ENCODE peak calls at places on chromosome 15, in nine cellular contexts. One of them, this sample, is unnamed.
A peak's percentile ranks its signal among the peaks of the same experiment; 100 is the strongest.

GRCh38 chr15:99429681-99430081 is 136.1 kb upstream of the MEF2A start:
- DNase-seq in GM12892: no peak
- DNase-seq in CD8-positive, alpha-beta memory T cell: no peak
- DNase-seq in HuH-7: no peak
- DNase-seq in stimulated activated naive CD8-positive, alpha-beta T cell treated with anti-CD3 and anti-CD28 coated beads, Interleukin-15, Interleukin-2, amounts not matched to agents 100 U/mL and 50 U/mL, for 24 hours: no peak
- DNase-seq in cardiac fibroblast: no peak
- DNase-seq in brain microvascular endothelial cell: no peak
- DNase-seq in activated T-cell treated with anti-CD3 and anti-CD28 coated beads, Interleukin-2, amount 50 U/mL, for 24 hours: no peak
- DNase-seq in gastrocnemius medialis: no peak
- DNase-seq in this sample: no peak

GRCh38 chr15:70271422-70272088 is 173.8 kb upstream of the TLE3 start:
- DNase-seq in GM12892: no peak
- DNase-seq in gastrocnemius medialis: peak; percentile 72
- DNase-seq in stimulated activated naive CD8-positive, alpha-beta T cell treated with anti-CD3 and anti-CD28 coated beads, Interleukin-15, Interleukin-2, amounts not matched to agents 100 U/mL and 50 U/mL, for 24 hours: no peak
- DNase-seq in HuH-7: peak; percentile 42
- DNase-seq in CD8-positive, alpha-beta memory T cell: no peak
- DNase-seq in brain microvascular endothelial cell: peak; percentile 98
- DNase-seq in activated T-cell treated with anti-CD3 and anti-CD28 coated beads, Interleukin-2, amount 50 U/mL, for 24 hours: no peak
- DNase-seq in cardiac fibroblast: peak; percentile 97
- DNase-seq in this sample: peak; percentile 92

GRCh38 chr15:56532766-56533455 is 68.0 kb upstream of the MNS1 start:
- DNase-seq in stimulated activated naive CD8-positive, alpha-beta T cell treated with anti-CD3 and anti-CD28 coated beads, Interleukin-15, Interleukin-2, amounts not matched to agents 100 U/mL and 50 U/mL, for 24 hours: no peak
- DNase-seq in cardiac fibroblast: no peak
- DNase-seq in brain microvascular endothelial cell: no peak
- DNase-seq in GM12892: no peak
- DNase-seq in HuH-7: no peak
- DNase-seq in activated T-cell treated with anti-CD3 and anti-CD28 coated beads, Interleukin-2, amount 50 U/mL, for 24 hours: no peak
- DNase-seq in gastrocnemius medialis: no peak
- DNase-seq in CD8-positive, alpha-beta memory T cell: no peak
- DNase-seq in this sample: no peak

GRCh38 chr15:101445562-101446526 is 43.7 kb downstream of the PCSK6 start:
- DNase-seq in HuH-7: peak; percentile 80
- DNase-seq in activated T-cell treated with anti-CD3 and anti-CD28 coated beads, Interleukin-2, amount 50 U/mL, for 24 hours: no peak
- DNase-seq in cardiac fibroblast: peak; percentile 83
- DNase-seq in brain microvascular endothelial cell: peak; percentile 65
- DNase-seq in GM12892: no peak
- DNase-seq in gastrocnemius medialis: peak; percentile 71
- DNase-seq in stimulated activated naive CD8-positive, alpha-beta T cell treated with anti-CD3 and anti-CD28 coated beads, Interleukin-15, Interleukin-2, amounts not matched to agents 100 U/mL and 50 U/mL, for 24 hours: no peak
- DNase-seq in CD8-positive, alpha-beta memory T cell: no peak
- DNase-seq in this sample: no peak

GRCh38 chr15:69713726-69714559 is 261.3 kb downstream of the RPLP1 start:
- DNase-seq in brain microvascular endothelial cell: no peak
- DNase-seq in cardiac fibroblast: no peak
- DNase-seq in activated T-cell treated with anti-CD3 and anti-CD28 coated beads, Interleukin-2, amount 50 U/mL, for 24 hours: peak; percentile 64
- DNase-seq in GM12892: peak; percentile 41
- DNase-seq in gastrocnemius medialis: no peak
- DNase-seq in stimulated activated naive CD8-positive, alpha-beta T cell treated with anti-CD3 and anti-CD28 coated beads, Interleukin-15, Interleukin-2, amounts not matched to agents 100 U/mL and 50 U/mL, for 24 hours: peak; percentile 72
- DNase-seq in CD8-positive, alpha-beta memory T cell: peak; percentile 91
- DNase-seq in HuH-7: no peak
- DNase-seq in this sample: no peak

GRCh38 chr15:67331676-67332075 is 77.1 kb downstream of the IQCH start:
- DNase-seq in HuH-7: no peak
- DNase-seq in GM12892: no peak
- DNase-seq in activated T-cell treated with anti-CD3 and anti-CD28 coated beads, Interleukin-2, amount 50 U/mL, for 24 hours: no peak
- DNase-seq in CD8-positive, alpha-beta memory T cell: no peak
- DNase-seq in cardiac fibroblast: peak; percentile 21
- DNase-seq in gastrocnemius medialis: no peak
- DNase-seq in stimulated activated naive CD8-positive, alpha-beta T cell treated with anti-CD3 and anti-CD28 coated beads, Interleukin-15, Interleukin-2, amounts not matched to agents 100 U/mL and 50 U/mL, for 24 hours: no peak
- DNase-seq in brain microvascular endothelial cell: no peak
- DNase-seq in this sample: no peak

GRCh38 chr15:88791637-88792036 is 11.6 kb upstream of the ACAN start:
- DNase-seq in cardiac fibroblast: peak; percentile 34
- DNase-seq in activated T-cell treated with anti-CD3 and anti-CD28 coated beads, Interleukin-2, amount 50 U/mL, for 24 hours: no peak
- DNase-seq in brain microvascular endothelial cell: no peak
- DNase-seq in CD8-positive, alpha-beta memory T cell: no peak
- DNase-seq in HuH-7: no peak
- DNase-seq in stimulated activated naive CD8-positive, alpha-beta T cell treated with anti-CD3 and anti-CD28 coated beads, Interleukin-15, Interleukin-2, amounts not matched to agents 100 U/mL and 50 U/mL, for 24 hours: no peak
- DNase-seq in GM12892: no peak
- DNase-seq in gastrocnemius medialis: no peak
- DNase-seq in this sample: no peak

GRCh38 chr15:100187677-100188076 is 154.1 kb downstream of the ADAMTS17 start:
- DNase-seq in brain microvascular endothelial cell: no peak
- DNase-seq in cardiac fibroblast: no peak
- DNase-seq in stimulated activated naive CD8-positive, alpha-beta T cell treated with anti-CD3 and anti-CD28 coated beads, Interleukin-15, Interleukin-2, amounts not matched to agents 100 U/mL and 50 U/mL, for 24 hours: no peak
- DNase-seq in activated T-cell treated with anti-CD3 and anti-CD28 coated beads, Interleukin-2, amount 50 U/mL, for 24 hours: no peak
- DNase-seq in CD8-positive, alpha-beta memory T cell: no peak
- DNase-seq in HuH-7: no peak
- DNase-seq in GM12892: no peak
- DNase-seq in gastrocnemius medialis: no peak
- DNase-seq in this sample: no peak

GRCh38 chr15:42385206-42385979 is 26.1 kb downstream of the CAPN3 start:
- DNase-seq in gastrocnemius medialis: peak; percentile 71
- DNase-seq in activated T-cell treated with anti-CD3 and anti-CD28 coated beads, Interleukin-2, amount 50 U/mL, for 24 hours: no peak
- DNase-seq in cardiac fibroblast: peak; percentile 72
- DNase-seq in stimulated activated naive CD8-positive, alpha-beta T cell treated with anti-CD3 and anti-CD28 coated beads, Interleukin-15, Interleukin-2, amounts not matched to agents 100 U/mL and 50 U/mL, for 24 hours: peak; percentile 29
- DNase-seq in GM12892: no peak
- DNase-seq in brain microvascular endothelial cell: peak; percentile 46
- DNase-seq in HuH-7: peak; percentile 35
- DNase-seq in CD8-positive, alpha-beta memory T cell: no peak
- DNase-seq in this sample: peak; percentile 35

GRCh38 chr15:87209891-87210649 is 1046.5 kb downstream of the NTRK3 start:
- DNase-seq in cardiac fibroblast: no peak
- DNase-seq in stimulated activated naive CD8-positive, alpha-beta T cell treated with anti-CD3 and anti-CD28 coated beads, Interleukin-15, Interleukin-2, amounts not matched to agents 100 U/mL and 50 U/mL, for 24 hours: no peak
- DNase-seq in HuH-7: no peak
- DNase-seq in CD8-positive, alpha-beta memory T cell: no peak
- DNase-seq in brain microvascular endothelial cell: no peak
- DNase-seq in activated T-cell treated with anti-CD3 and anti-CD28 coated beads, Interleukin-2, amount 50 U/mL, for 24 hours: no peak
- DNase-seq in gastrocnemius medialis: no peak
- DNase-seq in GM12892: no peak
- DNase-seq in this sample: no peak

GRCh38 chr15:48191574-48192225 is at the start of gene CTXN2:
- DNase-seq in GM12892: no peak
- DNase-seq in gastrocnemius medialis: no peak
- DNase-seq in CD8-positive, alpha-beta memory T cell: no peak
- DNase-seq in cardiac fibroblast: no peak
- DNase-seq in brain microvascular endothelial cell: no peak
- DNase-seq in stimulated activated naive CD8-positive, alpha-beta T cell treated with anti-CD3 and anti-CD28 coated beads, Interleukin-15, Interleukin-2, amounts not matched to agents 100 U/mL and 50 U/mL, for 24 hours: no peak
- DNase-seq in HuH-7: no peak
- DNase-seq in activated T-cell treated with anti-CD3 and anti-CD28 coated beads, Interleukin-2, amount 50 U/mL, for 24 hours: no peak
- DNase-seq in this sample: no peak

GRCh38 chr15:91992940-91993339 is 139.4 kb downstream of the SLCO3A1 start:
- DNase-seq in HuH-7: no peak
- DNase-seq in CD8-positive, alpha-beta memory T cell: no peak
- DNase-seq in gastrocnemius medialis: no peak
- DNase-seq in stimulated activated naive CD8-positive, alpha-beta T cell treated with anti-CD3 and anti-CD28 coated beads, Interleukin-15, Interleukin-2, amounts not matched to agents 100 U/mL and 50 U/mL, for 24 hours: no peak
- DNase-seq in brain microvascular endothelial cell: no peak
- DNase-seq in GM12892: no peak
- DNase-seq in cardiac fibroblast: no peak
- DNase-seq in activated T-cell treated with anti-CD3 and anti-CD28 coated beads, Interleukin-2, amount 50 U/mL, for 24 hours: no peak
- DNase-seq in this sample: no peak

GRCh38 chr15:37485056-37485455 is 384.7 kb upstream of the MEIS2 start:
- DNase-seq in gastrocnemius medialis: no peak
- DNase-seq in HuH-7: no peak
- DNase-seq in GM12892: no peak
- DNase-seq in stimulated activated naive CD8-positive, alpha-beta T cell treated with anti-CD3 and anti-CD28 coated beads, Interleukin-15, Interleukin-2, amounts not matched to agents 100 U/mL and 50 U/mL, for 24 hours: no peak
- DNase-seq in activated T-cell treated with anti-CD3 and anti-CD28 coated beads, Interleukin-2, amount 50 U/mL, for 24 hours: no peak
- DNase-seq in cardiac fibroblast: no peak
- DNase-seq in CD8-positive, alpha-beta memory T cell: no peak
- DNase-seq in brain microvascular endothelial cell: no peak
- DNase-seq in this sample: no peak

GRCh38 chr15:60949034-60949977 is 279.8 kb downstream of the RORA start:
- DNase-seq in cardiac fibroblast: no peak
- DNase-seq in gastrocnemius medialis: peak; percentile 24
- DNase-seq in GM12892: no peak
- DNase-seq in stimulated activated naive CD8-positive, alpha-beta T cell treated with anti-CD3 and anti-CD28 coated beads, Interleukin-15, Interleukin-2, amounts not matched to agents 100 U/mL and 50 U/mL, for 24 hours: no peak
- DNase-seq in brain microvascular endothelial cell: peak; percentile 64
- DNase-seq in activated T-cell treated with anti-CD3 and anti-CD28 coated beads, Interleukin-2, amount 50 U/mL, for 24 hours: no peak
- DNase-seq in CD8-positive, alpha-beta memory T cell: no peak
- DNase-seq in HuH-7: no peak
- DNase-seq in this sample: no peak

GRCh38 chr15:52193791-52194190 is 2.6 kb upstream of the GNB5 start:
- DNase-seq in stimulated activated naive CD8-positive, alpha-beta T cell treated with anti-CD3 and anti-CD28 coated beads, Interleukin-15, Interleukin-2, amounts not matched to agents 100 U/mL and 50 U/mL, for 24 hours: no peak
- DNase-seq in HuH-7: no peak
- DNase-seq in activated T-cell treated with anti-CD3 and anti-CD28 coated beads, Interleukin-2, amount 50 U/mL, for 24 hours: no peak
- DNase-seq in gastrocnemius medialis: no peak
- DNase-seq in GM12892: no peak
- DNase-seq in brain microvascular endothelial cell: no peak
- DNase-seq in cardiac fibroblast: no peak
- DNase-seq in CD8-positive, alpha-beta memory T cell: no peak
- DNase-seq in this sample: no peak

GRCh38 chr15:33094336-33094735 is 100.2 kb downstream of the FMN1 start:
- DNase-seq in brain microvascular endothelial cell: peak; percentile 75
- DNase-seq in cardiac fibroblast: peak; percentile 51
- DNase-seq in gastrocnemius medialis: no peak
- DNase-seq in HuH-7: no peak
- DNase-seq in activated T-cell treated with anti-CD3 and anti-CD28 coated beads, Interleukin-2, amount 50 U/mL, for 24 hours: no peak
- DNase-seq in CD8-positive, alpha-beta memory T cell: no peak
- DNase-seq in stimulated activated naive CD8-positive, alpha-beta T cell treated with anti-CD3 and anti-CD28 coated beads, Interleukin-15, Interleukin-2, amounts not matched to agents 100 U/mL and 50 U/mL, for 24 hours: no peak
- DNase-seq in GM12892: no peak
- DNase-seq in this sample: no peak

GRCh38 chr15:69160976-69161877 is 792 bp downstream of the GLCE start:
- DNase-seq in cardiac fibroblast: peak; percentile 33
- DNase-seq in CD8-positive, alpha-beta memory T cell: no peak
- DNase-seq in GM12892: peak; percentile 29
- DNase-seq in stimulated activated naive CD8-positive, alpha-beta T cell treated with anti-CD3 and anti-CD28 coated beads, Interleukin-15, Interleukin-2, amounts not matched to agents 100 U/mL and 50 U/mL, for 24 hours: peak; percentile 41
- DNase-seq in brain microvascular endothelial cell: no peak
- DNase-seq in gastrocnemius medialis: no peak
- DNase-seq in activated T-cell treated with anti-CD3 and anti-CD28 coated beads, Interleukin-2, amount 50 U/mL, for 24 hours: peak; percentile 61
- DNase-seq in HuH-7: peak; percentile 70
- DNase-seq in this sample: peak; percentile 16

GRCh38 chr15:57534279-57534678 is 57.4 kb upstream of the MYZAP start:
- DNase-seq in cardiac fibroblast: peak; percentile 45
- DNase-seq in HuH-7: no peak
- DNase-seq in gastrocnemius medialis: no peak
- DNase-seq in stimulated activated naive CD8-positive, alpha-beta T cell treated with anti-CD3 and anti-CD28 coated beads, Interleukin-15, Interleukin-2, amounts not matched to agents 100 U/mL and 50 U/mL, for 24 hours: no peak
- DNase-seq in brain microvascular endothelial cell: no peak
- DNase-seq in GM12892: no peak
- DNase-seq in CD8-positive, alpha-beta memory T cell: no peak
- DNase-seq in activated T-cell treated with anti-CD3 and anti-CD28 coated beads, Interleukin-2, amount 50 U/mL, for 24 hours: no peak
- DNase-seq in this sample: no peak

GRCh38 chr15:58477228-58477627 is 45.4 kb downstream of the LIPC start:
- DNase-seq in gastrocnemius medialis: no peak
- DNase-seq in cardiac fibroblast: no peak
- DNase-seq in stimulated activated naive CD8-positive, alpha-beta T cell treated with anti-CD3 and anti-CD28 coated beads, Interleukin-15, Interleukin-2, amounts not matched to agents 100 U/mL and 50 U/mL, for 24 hours: no peak
- DNase-seq in HuH-7: no peak
- DNase-seq in CD8-positive, alpha-beta memory T cell: no peak
- DNase-seq in brain microvascular endothelial cell: no peak
- DNase-seq in activated T-cell treated with anti-CD3 and anti-CD28 coated beads, Interleukin-2, amount 50 U/mL, for 24 hours: no peak
- DNase-seq in GM12892: no peak
- DNase-seq in this sample: no peak

GRCh38 chr15:43196760-43197548 is 11.8 kb downstream of the CCNDBP1 start:
- DNase-seq in brain microvascular endothelial cell: no peak
- DNase-seq in cardiac fibroblast: no peak
- DNase-seq in CD8-positive, alpha-beta memory T cell: no peak
- DNase-seq in GM12892: no peak
- DNase-seq in stimulated activated naive CD8-positive, alpha-beta T cell treated with anti-CD3 and anti-CD28 coated beads, Interleukin-15, Interleukin-2, amounts not matched to agents 100 U/mL and 50 U/mL, for 24 hours: no peak
- DNase-seq in HuH-7: no peak
- DNase-seq in activated T-cell treated with anti-CD3 and anti-CD28 coated beads, Interleukin-2, amount 50 U/mL, for 24 hours: no peak
- DNase-seq in gastrocnemius medialis: no peak
- DNase-seq in this sample: no peak

GRCh38 chr15:73366766-73367623 is 1.8 kb downstream of the HCN4 start:
- DNase-seq in cardiac fibroblast: no peak
- DNase-seq in HuH-7: no peak
- DNase-seq in GM12892: no peak
- DNase-seq in activated T-cell treated with anti-CD3 and anti-CD28 coated beads, Interleukin-2, amount 50 U/mL, for 24 hours: no peak
- DNase-seq in CD8-positive, alpha-beta memory T cell: no peak
- DNase-seq in gastrocnemius medialis: no peak
- DNase-seq in brain microvascular endothelial cell: no peak
- DNase-seq in stimulated activated naive CD8-positive, alpha-beta T cell treated with anti-CD3 and anti-CD28 coated beads, Interleukin-15, Interleukin-2, amounts not matched to agents 100 U/mL and 50 U/mL, for 24 hours: no peak
- DNase-seq in this sample: no peak

GRCh38 chr15:92902020-92902419 is 1.9 kb downstream of the CHD2 start:
- DNase-seq in gastrocnemius medialis: no peak
- DNase-seq in HuH-7: no peak
- DNase-seq in CD8-positive, alpha-beta memory T cell: no peak
- DNase-seq in stimulated activated naive CD8-positive, alpha-beta T cell treated with anti-CD3 and anti-CD28 coated beads, Interleukin-15, Interleukin-2, amounts not matched to agents 100 U/mL and 50 U/mL, for 24 hours: no peak
- DNase-seq in cardiac fibroblast: peak; percentile 49
- DNase-seq in brain microvascular endothelial cell: no peak
- DNase-seq in activated T-cell treated with anti-CD3 and anti-CD28 coated beads, Interleukin-2, amount 50 U/mL, for 24 hours: no peak
- DNase-seq in GM12892: no peak
- DNase-seq in this sample: no peak

GRCh38 chr15:64883997-64884511 is 27.6 kb upstream of the ANKDD1A start:
- DNase-seq in CD8-positive, alpha-beta memory T cell: peak; percentile 78
- DNase-seq in HuH-7: no peak
- DNase-seq in activated T-cell treated with anti-CD3 and anti-CD28 coated beads, Interleukin-2, amount 50 U/mL, for 24 hours: peak; percentile 85
- DNase-seq in gastrocnemius medialis: peak; percentile 57
- DNase-seq in GM12892: peak; percentile 56
- DNase-seq in stimulated activated naive CD8-positive, alpha-beta T cell treated with anti-CD3 and anti-CD28 coated beads, Interleukin-15, Interleukin-2, amounts not matched to agents 100 U/mL and 50 U/mL, for 24 hours: peak; percentile 83
- DNase-seq in brain microvascular endothelial cell: peak; percentile 90
- DNase-seq in cardiac fibroblast: peak; percentile 96
- DNase-seq in this sample: no peak